ENCODE peak calls at places on chromosomes 11 and 22, in four cellular contexts. Q, O, G and X are unnamed samples.

GRCh38 chr22:32632650-32633049 is 158.0 kb downstream of the FBXO7 start:
- DNase-seq in Q (no peak), O (no peak), G (no peak), X (no peak)

GRCh38 chr11:116472661-116473060 is 300.1 kb downstream of the BUD13 start:
- DNase-seq in Q (no peak), O (no peak), G (no peak), X (no peak)

GRCh38 chr11:64268687-64269379 is 15.6 kb downstream of the BAD start:
- DNase-seq in Q (peak; percentile 33), O (peak; percentile 79), G (peak; percentile 90), X (peak; percentile 85)

GRCh38 chr11:115007851-115008250 is 329.5 kb downstream of the NXPE2 start:
- DNase-seq in Q (no peak), O (no peak), G (no peak), X (no peak)

GRCh38 chr22:39205344-39206021 is 39.3 kb downstream of the PDGFB start:
- DNase-seq in Q (peak; percentile 28), O (peak; percentile 61), G (peak; percentile 73), X (no peak)

GRCh38 chr11:58330861-58331260 is 28.0 kb downstream of the OR5B17 start:
- DNase-seq in Q (no peak), O (no peak), G (no peak), X (no peak)

GRCh38 chr22:37633082-37633692 is 6.3 kb upstream of the SH3BP1 start:
- DNase-seq in Q (no peak), O (no peak), G (no peak), X (peak; percentile 66)

GRCh38 chr11:122108192-122108799 is 7.7 kb downstream of the BLID start:
- DNase-seq in Q (peak; percentile 29), O (peak; percentile 20), G (peak; percentile 84), X (peak; percentile 79)

GRCh38 chr11:86592047-86592564 is 80.3 kb downstream of the ME3 start:
- DNase-seq in Q (no peak), O (no peak), G (no peak), X (no peak)

GRCh38 chr11:90476442-90477007 is 253.7 kb upstream of the CHORDC1 start:
- DNase-seq in Q (peak; percentile 29), O (peak; percentile 15), G (peak; percentile 77), X (peak; percentile 92)

GRCh38 chr11:73651661-73652045 is 5.3 kb downstream of the PLEKHB1 start:
- DNase-seq in Q (no peak), O (no peak), G (no peak), X (no peak)

GRCh38 chr11:101030015-101030414 is 99.6 kb downstream of the PGR start:
- DNase-seq in Q (no peak), O (no peak), G (no peak), X (no peak)

GRCh38 chr22:46577361-46578249 is 40.2 kb upstream of the CELSR1 start:
- DNase-seq in Q (no peak), O (no peak), G (peak; percentile 62), X (peak; percentile 59)

GRCh38 chr11:34890089-34890488 is 26.1 kb downstream of the APIP start:
- DNase-seq in Q (no peak), O (no peak), G (no peak), X (no peak)

GRCh38 chr11:132838621-132839020 is 693.7 kb downstream of the OPCML start:
- DNase-seq in Q (no peak), O (no peak), G (no peak), X (no peak)

GRCh38 chr11:129247129-129247528 is 55.0 kb upstream of the ARHGAP32 start:
- DNase-seq in Q (no peak), O (no peak), G (no peak), X (no peak)

DNA sequence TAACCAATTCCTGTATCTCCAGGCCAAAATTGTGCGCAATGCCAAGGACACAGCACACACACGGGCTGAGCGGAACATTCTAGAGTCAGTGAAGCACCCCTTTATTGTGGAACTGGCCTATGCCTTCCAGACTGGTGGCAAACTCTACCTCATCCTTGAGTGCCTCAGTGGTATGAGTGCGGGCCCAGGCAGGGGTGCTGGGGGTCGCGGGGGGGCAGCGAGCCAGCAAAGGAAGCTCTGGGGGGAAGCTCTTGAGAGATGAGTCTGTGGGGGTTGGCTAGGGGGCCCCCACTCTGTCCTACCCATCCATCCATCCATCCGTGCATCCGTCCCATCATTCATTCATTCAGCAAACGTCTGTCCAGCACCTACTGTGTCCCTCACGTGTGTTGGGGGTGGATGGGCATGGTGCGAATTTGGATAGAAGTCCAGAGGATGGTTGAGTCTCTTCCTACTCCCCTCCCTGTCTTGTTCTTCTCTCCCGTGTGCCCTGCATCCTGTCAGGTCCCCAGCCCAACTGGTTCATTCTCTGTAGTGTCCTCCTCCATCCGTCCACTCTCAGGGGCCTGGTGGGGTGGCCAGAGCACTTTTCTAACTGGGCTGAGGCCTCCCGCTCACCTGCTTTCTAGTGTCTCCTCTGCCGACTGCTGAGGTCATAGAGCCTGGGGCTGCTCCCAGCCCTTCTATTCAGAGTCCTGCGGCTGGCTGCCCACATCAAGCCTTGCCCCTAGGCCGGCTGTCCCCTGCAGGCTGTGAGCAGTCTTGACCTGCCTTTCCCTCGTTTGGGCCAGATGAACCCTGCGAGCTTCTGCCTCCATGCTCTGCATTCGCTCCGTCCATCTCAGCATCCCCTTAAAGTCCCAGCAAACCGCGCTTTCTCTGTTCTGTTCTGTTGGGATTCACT is 3.3 kb downstream of the RPS6KB2 start:
- DNase-seq in Q (no peak), O (no peak), G (no peak), X (no peak)
- H3K9ac ChIP-seq in Q (no peak overlapping the region), O (peak overlapping the region; percentile 48), G (no peak overlapping the region), X (no peak overlapping the region)

DNA sequence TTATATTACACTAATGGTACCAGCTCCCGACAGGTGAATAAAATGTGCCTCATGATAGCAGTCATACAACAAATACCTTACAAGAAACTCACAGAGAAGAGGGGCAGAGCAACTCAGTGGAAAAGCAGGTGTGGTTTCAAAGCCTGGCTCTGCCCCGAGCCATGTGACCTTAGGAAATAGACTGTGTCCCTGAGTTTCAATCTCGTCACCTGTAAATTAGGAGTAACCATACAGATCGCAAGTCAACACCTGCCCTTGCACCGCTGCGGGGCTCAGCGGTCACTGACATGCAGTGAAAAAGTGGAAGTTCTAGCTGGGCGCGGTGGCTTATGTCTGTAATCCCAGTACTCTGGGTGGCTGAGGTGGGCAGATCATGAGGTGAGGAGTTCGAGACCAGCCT is 11.9 kb upstream of the MRTFA start:
- DNase-seq in Q (no peak), O (no peak), G (no peak), X (no peak)
- H3K9ac ChIP-seq in Q (no peak overlapping the region), O (no peak overlapping the region), G (no peak overlapping the region), X (no peak overlapping the region)

GRCh38 chr22:24997023-24997422 is 44.5 kb downstream of the KIAA1671 start:
- DNase-seq in Q (no peak), O (no peak), G (peak; percentile 65), X (no peak)

GRCh38 chr22:24994070-24994763 is 41.7 kb downstream of the KIAA1671 start:
- DNase-seq in Q (no peak), O (no peak), G (peak; percentile 88), X (no peak)

GRCh38 chr22:24996420-24996952 is 44.0 kb downstream of the KIAA1671 start:
- DNase-seq in Q (no peak), O (no peak), G (peak; percentile 96), X (no peak)

GRCh38 chr22:24992946-24993345 is 40.4 kb downstream of the KIAA1671 start:
- DNase-seq in Q (no peak), O (no peak), G (no peak), X (no peak)

DNA sequence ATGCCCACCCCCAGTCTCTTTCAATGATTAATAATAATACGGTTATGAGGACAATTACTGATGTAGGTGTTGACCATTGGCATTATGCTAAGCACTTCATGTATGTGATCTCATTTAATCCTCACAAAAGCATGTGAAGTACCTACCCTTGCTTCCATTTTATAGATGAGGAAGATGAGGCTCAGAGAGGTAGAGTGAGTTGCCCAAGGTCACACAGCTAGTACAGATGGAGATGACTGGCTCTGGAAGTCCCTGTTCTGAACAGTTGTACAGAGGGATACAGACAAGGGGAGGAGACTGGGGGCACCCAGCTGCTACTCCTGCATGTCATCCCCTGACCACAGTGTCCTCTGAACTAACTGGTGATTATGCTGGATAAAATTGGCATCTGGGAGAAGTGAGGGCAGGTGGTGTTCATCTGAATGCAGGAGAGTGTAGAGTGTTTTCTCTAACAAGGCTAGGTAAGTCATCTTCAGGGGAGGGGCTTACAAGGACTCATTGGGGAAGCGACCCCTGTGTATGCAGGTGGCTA is 43.2 kb downstream of the KIAA1671 start:
- DNase-seq in Q (no peak), O (no peak), G (no peak), X (no peak)
- H3K9ac ChIP-seq in Q (no peak overlapping the region), O (no peak overlapping the region), G (peak overlapping the region; percentile 37), X (no peak overlapping the region)

DNA sequence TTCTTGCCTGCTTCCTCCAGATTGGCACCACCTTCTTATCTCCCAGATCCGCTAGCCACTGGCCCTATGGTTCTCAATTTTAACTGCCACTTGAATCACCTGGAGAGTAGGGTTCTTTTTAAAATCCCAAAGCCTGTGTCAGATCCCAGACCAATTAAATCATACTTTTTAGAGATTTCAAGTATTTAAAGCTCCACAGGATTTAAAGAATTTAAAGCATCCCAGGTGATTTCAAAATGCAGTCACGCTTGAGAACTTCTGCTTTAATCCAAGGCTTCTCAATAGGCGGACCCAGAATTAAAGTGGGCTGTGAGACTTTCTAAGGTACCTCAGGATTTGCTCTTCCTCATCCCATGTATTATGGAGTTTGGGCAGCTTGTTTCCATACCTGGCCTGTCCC is 400.0 kb downstream of the SOX6 start:
- DNase-seq in Q (no peak), O (no peak), G (no peak), X (no peak)
- H3K9ac ChIP-seq in Q (no peak overlapping the region), O (no peak overlapping the region), G (no peak overlapping the region), X (no peak overlapping the region)

GRCh38 chr11:83042966-83043711 is 28.6 kb downstream of the RAB30 start:
- DNase-seq in Q (no peak), O (no peak), G (no peak), X (no peak)
- H3K9ac ChIP-seq in Q (no peak overlapping the region), O (no peak overlapping the region), G (no peak overlapping the region), X (no peak overlapping the region)

DNA sequence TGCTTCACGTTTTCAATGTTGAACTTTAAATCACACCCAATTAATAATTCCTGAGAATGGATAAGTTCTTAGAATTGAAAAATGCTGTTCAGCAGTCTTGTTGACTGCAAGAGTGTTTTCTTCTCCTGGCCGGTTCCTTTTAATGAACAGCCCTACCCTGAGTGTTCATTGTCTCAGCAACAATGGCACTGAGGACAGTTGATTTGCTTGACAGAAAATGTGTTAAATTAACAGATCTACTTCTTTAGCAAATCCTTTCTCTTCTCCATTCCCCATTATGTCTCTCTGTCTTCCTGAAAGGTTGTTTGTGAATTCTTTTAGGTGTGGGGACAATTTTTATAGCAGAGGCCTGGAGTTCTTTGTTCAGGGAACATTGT is 11.4 kb downstream of the CECR2 start:
- DNase-seq in Q (no peak), O (no peak), G (no peak), X (no peak)
- H3K9ac ChIP-seq in Q (no peak overlapping the region), O (no peak overlapping the region), G (peak overlapping the region; percentile 40), X (no peak overlapping the region)